ENCODE peak calls at places on chromosomes 4 and X, in eight cellular contexts. Z, H, N, C, G, A, S and V are unnamed samples.

GRCh38 chr4:88610771-88611170 is 18.5 kb downstream of the HERC3 start:
- DNase-seq in A (no peak), C (no peak), H (no peak), N (peak; percentile 60), Z (no peak), S (no peak), G (peak; percentile 52), V (peak; percentile 39)

GRCh38 chr4:26110493-26110892 is 196.5 kb downstream of the SMIM20 start:
- DNase-seq in N (no peak), H (no peak), A (no peak), S (no peak), G (no peak), Z (peak; percentile 24), C (no peak), V (no peak)

GRCh38 chr4:10118355-10119004 is 1.9 kb upstream of the WDR1 start:
- DNase-seq in Z (no peak), S (no peak), C (no peak), H (no peak), N (no peak), G (no peak), A (no peak), V (no peak)

GRCh38 chr4:128649161-128649560 is 160.3 kb upstream of the JADE1 start:
- DNase-seq in Z (peak; percentile 54), A (no peak), N (no peak), G (no peak), C (no peak), S (no peak), H (no peak), V (no peak)

GRCh38 chr4:1043658-1044468 is 32.4 kb downstream of the FGFRL1 start:
- DNase-seq in S (peak; percentile 72), Z (peak; percentile 31), G (peak; percentile 99), C (peak; percentile 82), A (peak; percentile 99), N (peak; percentile 100), H (no peak), V (peak; percentile 57)

GRCh38 chrX:34918091-34918736 is 24.4 kb upstream of the FAM47B start:
- DNase-seq in C (no peak), H (no peak), N (peak; percentile 59), A (peak; percentile 66), S (peak; percentile 8), G (peak; percentile 45), Z (no peak), V (no peak)

GRCh38 chr4:155974476-155974749 is 20.7 kb upstream of the CTSO start:
- DNase-seq in S (no peak), Z (no peak), G (no peak), N (no peak), A (no peak), C (no peak), H (peak; percentile 54), V (no peak)

GRCh38 chr4:147530723-147531122 is 49.8 kb downstream of the EDNRA start:
- DNase-seq in S (no peak), A (peak; percentile 75), H (no peak), C (no peak), Z (no peak), G (no peak), N (no peak), V (no peak)

GRCh38 chrX:50606300-50606950 is 135.8 kb upstream of the DGKK start:
- DNase-seq in H (no peak), N (no peak), G (no peak), S (no peak), C (no peak), Z (no peak), A (no peak), V (no peak)

GRCh38 chr4:56469489-56470210 is 2.2 kb downstream of the SRP72 start:
- DNase-seq in S (no peak), Z (no peak), A (no peak), N (no peak), G (peak; percentile 24), C (no peak), H (no peak), V (no peak)

GRCh38 chr4:110644008-110644407 is 21.1 kb upstream of the PITX2 start:
- DNase-seq in C (no peak), H (no peak), N (no peak), G (no peak), A (no peak), S (no peak), Z (no peak), V (no peak)

GRCh38 chrX:147891886-147892285 is 19.8 kb upstream of the FMR1 start:
- DNase-seq in C (no peak), S (no peak), A (peak; percentile 2), N (no peak), G (peak; percentile 24), Z (no peak), H (no peak), V (no peak)

GRCh38 chrX:74506310-74507115 is 85.2 kb downstream of the SLC16A2 start:
- DNase-seq in H (peak; percentile 39), C (no peak), A (no peak), G (no peak), N (no peak), S (no peak), Z (no peak), V (no peak)

GRCh38 chr4:148955926-148956325 is 513.7 kb upstream of the NR3C2 start:
- DNase-seq in N (no peak), A (no peak), C (no peak), S (no peak), H (no peak), Z (no peak), G (no peak), V (no peak)

GRCh38 chr4:182212211-182212761 is 30.9 kb upstream of the TENM3 start:
- DNase-seq in S (no peak), C (no peak), A (peak; percentile 96), G (no peak), N (no peak), H (no peak), Z (no peak), V (no peak)

GRCh38 chr4:185143596-185143969 is 517 bp downstream of the SLC25A4 start:
- DNase-seq in Z (peak; percentile 65), C (no peak), S (no peak), G (no peak), H (no peak), A (peak; percentile 16), N (peak; percentile 44), V (no peak)

GRCh38 chr4:170529760-170530440 is 440.1 kb upstream of the AADAT start:
- DNase-seq in Z (no peak), S (no peak), G (no peak), N (no peak), A (peak; percentile 49), C (no peak), H (no peak), V (no peak)

GRCh38 chrX:24231169-24231568 is 81.6 kb downstream of the ZFX start:
- DNase-seq in N (peak; percentile 63), C (no peak), H (peak; percentile 3), Z (peak; percentile 4), S (peak; percentile 44), G (peak; percentile 85), A (peak; percentile 88), V (no peak)

GRCh38 chr4:101597204-101597603 is 193.3 kb upstream of the BANK1 start:
- DNase-seq in A (no peak), H (peak; percentile 14), C (no peak), G (no peak), S (no peak), Z (peak; percentile 15), N (peak; percentile 5), V (no peak)